ENCODE peak calls at places on chromosomes 6 and 20, in seven cellular contexts. P, E, W, K, Q, R and H are unnamed samples.
A peak's percentile ranks its signal among the peaks of the same experiment; 100 is the strongest.

GRCh38 chr20:58048096-58048702 is 180.3 kb downstream of the ANKRD60 start:
- DNase-seq in W (peak; percentile 9), E (no peak), R (peak; percentile 44), Q (peak; percentile 66), P (no peak), K (no peak), H (peak; percentile 74)

GRCh38 chr6:90199900-90200299 is 96.7 kb downstream of the BACH2 start:
- DNase-seq in R (peak; percentile 42), Q (no peak), P (no peak), E (no peak), W (no peak), K (no peak), H (no peak)

GRCh38 chr6:102488729-102489128 is 1095.2 kb downstream of the GRIK2 start:
- DNase-seq in K (no peak), W (no peak), R (peak; percentile 2), E (no peak), Q (no peak), P (no peak), H (no peak)

GRCh38 chr20:59078231-59078630 is 35.6 kb upstream of the PRELID3B start:
- DNase-seq in Q (no peak), P (no peak), K (no peak), W (no peak), R (no peak), E (no peak), H (no peak)

GRCh38 chr6:46053034-46053933 is 37.6 kb upstream of the CLIC5 start:
- DNase-seq in W (no peak), R (no peak), K (no peak), Q (no peak), E (no peak), P (no peak), H (no peak)

GRCh38 chr6:158706369-158706982 is 56.6 kb downstream of the SYTL3 start:
- DNase-seq in P (peak; percentile 58), K (peak; percentile 77), E (peak; percentile 78), R (peak; percentile 65), W (no peak), Q (no peak), H (peak; percentile 42)

GRCh38 chr6:126195625-126196236 is 144.2 kb upstream of the CENPW start:
- DNase-seq in Q (no peak), K (no peak), P (no peak), R (no peak), W (no peak), E (no peak), H (no peak)

GRCh38 chr6:89630488-89630887 is 8.1 kb downstream of the LYRM2 start:
- DNase-seq in E (no peak), W (no peak), R (no peak), K (no peak), P (no peak), Q (no peak), H (no peak)

GRCh38 chr6:14681699-14682487 is 564.0 kb upstream of the JARID2 start:
- DNase-seq in E (no peak), K (no peak), P (no peak), R (peak; percentile 43), Q (no peak), W (no peak), H (peak; percentile 23)

GRCh38 chr6:69732640-69733039 is 64.2 kb downstream of the LMBRD1 start:
- DNase-seq in Q (peak; percentile 9), E (no peak), W (peak; percentile 34), P (no peak), R (peak; percentile 21), K (no peak), H (peak; percentile 1)

GRCh38 chr6:15427360-15428070 is 181.6 kb downstream of the JARID2 start:
- DNase-seq in Q (no peak), K (no peak), R (peak; percentile 21), W (peak; percentile 31), P (no peak), E (no peak), H (no peak)

GRCh38 chr6:139801571-139802321 is 427.3 kb upstream of the CITED2 start:
- DNase-seq in E (no peak), Q (no peak), R (peak; percentile 36), P (no peak), K (no peak), W (no peak), H (peak; percentile 9)

GRCh38 chr20:17210983-17211382 is 15.9 kb upstream of the PCSK2 start:
- DNase-seq in R (no peak), P (no peak), Q (no peak), K (no peak), W (no peak), E (no peak), H (no peak)

GRCh38 chr6:39906318-39906761 is 27.9 kb downstream of the MOCS1 start:
- DNase-seq in K (no peak), E (no peak), Q (no peak), R (no peak), W (no peak), P (no peak), H (no peak)

GRCh38 chr6:37019065-37019450 is 13.6 kb downstream of the FGD2 start:
- DNase-seq in E (no peak), R (no peak), Q (no peak), P (no peak), W (no peak), K (no peak), H (no peak)

GRCh38 chr6:35735452-35735851 is 1.4 kb upstream of the ARMC12 start:
- DNase-seq in Q (no peak), P (no peak), R (no peak), E (no peak), W (no peak), K (no peak), H (no peak)

GRCh38 chr6:35739645-35740517 is 3.0 kb downstream of the ARMC12 start:
- DNase-seq in E (no peak), W (no peak), P (no peak), K (no peak), Q (no peak), R (no peak), H (no peak)

GRCh38 chr6:35736293-35736894 is 438 bp upstream of the ARMC12 start:
- DNase-seq in Q (peak; percentile 61), K (peak; percentile 85), W (peak; percentile 82), P (peak; percentile 72), E (peak; percentile 87), R (peak; percentile 61), H (peak; percentile 39)

GRCh38 chr6:35736982-35737412 is at the start of gene ARMC12:
- DNase-seq in W (no peak), E (no peak), R (no peak), Q (no peak), K (no peak), P (no peak), H (no peak)

GRCh38 chr6:35737413-35738211 is 780 bp downstream of the ARMC12 start:
- DNase-seq in Q (peak; percentile 87), R (peak; percentile 88), W (peak; percentile 85), P (no peak), E (no peak), K (no peak), H (peak; percentile 87)
- H3K4me3 ChIP-seq in Q (no peak overlapping the region), R (no peak overlapping the region), W (no peak overlapping the region), P (no peak overlapping the region), E (no peak overlapping the region), K (no peak overlapping the region), H (no peak overlapping the region)

GRCh38 chr6:137492771-137493217 is 1.4 kb downstream of the OLIG3 start:
- DNase-seq in E (no peak), K (no peak), Q (no peak), W (no peak), P (no peak), R (no peak), H (no peak)

GRCh38 chr6:137493218-137494038 is 766 bp downstream of the OLIG3 start:
- DNase-seq in E (no peak), Q (no peak), K (no peak), R (peak; percentile 3), W (no peak), P (peak; percentile 36), H (no peak)

GRCh38 chr6:137495652-137496391 is 1.6 kb upstream of the OLIG3 start:
- DNase-seq in W (no peak), K (no peak), R (no peak), P (no peak), Q (no peak), E (no peak), H (no peak)

GRCh38 chr6:137494967-137495595 is 887 bp upstream of the OLIG3 start:
- DNase-seq in K (no peak), Q (no peak), W (no peak), P (no peak), E (no peak), R (no peak), H (no peak)

DNA sequence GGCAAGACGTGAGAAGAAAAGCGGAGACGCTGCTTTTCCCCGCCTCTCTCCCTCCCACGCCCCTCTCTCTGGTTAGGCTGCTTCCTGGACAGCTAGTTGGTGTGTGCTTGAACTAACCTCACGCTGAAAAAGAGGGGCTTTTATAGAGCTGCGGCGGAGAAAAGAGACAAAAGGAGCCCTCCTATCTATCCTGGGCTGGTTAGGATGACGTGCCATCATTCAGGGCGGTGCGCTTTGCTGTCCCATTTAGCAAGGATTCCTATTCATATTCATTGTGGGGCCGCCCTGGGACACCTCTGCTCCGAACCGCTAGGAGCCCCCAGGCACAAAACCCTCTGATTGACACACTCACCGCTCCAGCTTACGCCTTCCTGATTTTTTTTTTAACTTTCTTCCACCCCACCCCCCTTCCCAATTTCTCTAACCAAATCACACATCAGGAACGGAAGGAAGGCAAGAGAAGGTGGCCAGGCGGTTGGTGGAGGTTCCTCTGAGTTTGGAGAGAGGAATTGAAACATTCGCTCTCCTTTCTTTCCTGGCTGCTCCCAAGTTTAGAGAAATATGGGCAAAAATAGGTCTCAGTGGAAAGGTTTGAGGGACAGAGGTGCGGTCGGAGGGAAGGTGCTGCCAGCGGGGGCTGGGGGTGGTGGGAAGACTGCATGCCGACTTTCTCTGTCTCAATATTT is at the start of gene OLIG3:
- DNase-seq in Q (peak; percentile 25), W (no peak), E (no peak), P (no peak), K (no peak), R (no peak), H (no peak)
- H3K4me3 ChIP-seq in Q (no peak within 1 kb of the TSS), W (no peak within 1 kb of the TSS), E (peak within 1 kb of the TSS; percentile 21), P (peak within 1 kb of the TSS; percentile 46), K (peak within 1 kb of the TSS; percentile 49), R (no peak within 1 kb of the TSS), H (no peak within 1 kb of the TSS)

GRCh38 chr6:137313928-137314855 is 95.0 kb upstream of the IFNGR1 start:
- DNase-seq in R (peak; percentile 92), Q (peak; percentile 62), W (peak; percentile 86), E (peak; percentile 79), P (peak; percentile 68), K (no peak), H (peak; percentile 84)
- H3K4me3 ChIP-seq in R (no peak overlapping the region), Q (no peak overlapping the region), W (no peak overlapping the region), E (no peak overlapping the region), P (peak overlapping the region; percentile 34), K (peak overlapping the region; percentile 23), H (peak overlapping the region; percentile 46)

GRCh38 chr6:111710439-111710838 is 104.8 kb upstream of the TRAF3IP2 start:
- DNase-seq in Q (no peak), K (no peak), E (no peak), W (no peak), P (no peak), R (no peak), H (no peak)

GRCh38 chr6:111711476-111711875 is 105.8 kb upstream of the TRAF3IP2 start:
- DNase-seq in K (no peak), W (no peak), E (peak; percentile 56), Q (no peak), R (no peak), P (peak; percentile 46), H (peak; percentile 31)

GRCh38 chr6:111709201-111709600 is 103.5 kb upstream of the TRAF3IP2 start:
- DNase-seq in E (peak; percentile 24), P (no peak), Q (no peak), W (no peak), R (no peak), K (no peak), H (no peak)

GRCh38 chr6:111710911-111711310 is 105.2 kb upstream of the TRAF3IP2 start:
- DNase-seq in E (peak; percentile 30), P (no peak), Q (no peak), W (no peak), R (no peak), K (no peak), H (no peak)

GRCh38 chr6:111709615-111710398 is 104.1 kb upstream of the TRAF3IP2 start:
- DNase-seq in E (peak; percentile 78), Q (peak; percentile 73), R (peak; percentile 78), P (peak; percentile 35), W (peak; percentile 76), K (no peak), H (peak; percentile 78)
- H3K4me3 ChIP-seq in E (no peak overlapping the region), Q (no peak overlapping the region), R (peak overlapping the region; percentile 18), P (peak overlapping the region; percentile 61), W (no peak overlapping the region), K (peak overlapping the region; percentile 34), H (no peak overlapping the region)